ENCODE peak calls at places on chromosomes 16 and 17, in four cellular contexts. E is adipocyte, I is NCI-H774, K is neuronal stem cell. Z is an unnamed sample.

GRCh38 chr17:3558603-3559269 is 1.1 kb upstream of the TRPV3 start:
- DNase-seq in E (no peak), I (peak), K (no peak), Z (no peak)

GRCh38 chr17:41625602-41626001 is 1.2 kb upstream of the KRT17 start:
- DNase-seq in E (no peak), I (no peak), K (no peak), Z (no peak)

GRCh38 chr17:81821603-81822311 is 11.3 kb downstream of the MCRIP1 start:
- DNase-seq in E (no peak), I (peak), K (no peak), Z (peak)

GRCh38 chr17:7110617-7111306 is 3.9 kb downstream of the ASGR2 start:
- DNase-seq in E (no peak), I (no peak), K (no peak), Z (no peak)

GRCh38 chr16:77877712-77878111 is 89.3 kb downstream of the VAT1L start:
- DNase-seq in E (no peak), I (no peak), K (no peak), Z (no peak)

GRCh38 chr17:82399601-82400101 is 18.5 kb upstream of the HEXD start:
- DNase-seq in E (no peak), I (no peak), K (no peak), Z (no peak)

GRCh38 chr16:25868966-25869365 is 177.2 kb downstream of the HS3ST4 start:
- DNase-seq in E (no peak), I (no peak), K (no peak), Z (no peak)

GRCh38 chr17:17693253-17693954 is 12.1 kb downstream of the RAI1 start:
- DNase-seq in E (no peak), I (no peak), K (no peak), Z (peak)

GRCh38 chr16:10878644-10879498 is 1.9 kb downstream of the CIITA start:
- DNase-seq in E (peak), I (no peak), K (no peak), Z (peak)

GRCh38 chr16:57893559-57894389 is 77.2 kb downstream of the CNGB1 start:
- DNase-seq in E (peak), I (no peak), K (no peak), Z (no peak)

GRCh38 chr17:2083613-2084128 is 28.8 kb downstream of the HIC1 start:
- DNase-seq in E (no peak), I (no peak), K (no peak), Z (no peak)

GRCh38 chr17:9254841-9255240 is 233.5 kb downstream of the NTN1 start:
- DNase-seq in E (no peak), I (no peak), K (no peak), Z (no peak)

GRCh38 chr16:13376174-13376573 is 474.8 kb downstream of the SHISA9 start:
- DNase-seq in E (no peak), I (no peak), K (no peak), Z (no peak)

GRCh38 chr17:66545918-66546317 is 243.5 kb downstream of the PRKCA start:
- DNase-seq in E (no peak), I (no peak), K (no peak), Z (no peak)

Z was measured in endothelial cell.